ENCODE peak calls at places on chromosomes 13 and 19, in nine cellular contexts. One of them, this sample, is unnamed.

GRCh38 chr13:84609716-84610115 is 727.4 kb upstream of the SLITRK1 start:
- DNase-seq in GM12865: no peak
- DNase-seq in BJ: no peak
- DNase-seq in fibroblast of pulmonary artery: peak
- DNase-seq in neural progenitor cell: no peak
- DNase-seq in endothelial cell of umbilical vein: no peak
- DNase-seq in left ventricle myocardium inferior: no peak
- DNase-seq in left lung: no peak
- DNase-seq in ovary: no peak
- DNase-seq in this sample: peak

GRCh38 chr19:30480097-30480496 is 107.9 kb downstream of the ZNF536 start:
- DNase-seq in GM12865: no peak
- DNase-seq in BJ: no peak
- DNase-seq in fibroblast of pulmonary artery: no peak
- DNase-seq in neural progenitor cell: no peak
- DNase-seq in endothelial cell of umbilical vein: no peak
- DNase-seq in left ventricle myocardium inferior: no peak
- DNase-seq in left lung: no peak
- DNase-seq in ovary: no peak
- DNase-seq in this sample: no peak

GRCh38 chr13:50635504-50635903 is 208.0 kb downstream of the DLEU7 start:
- DNase-seq in GM12865: peak
- DNase-seq in BJ: no peak
- DNase-seq in fibroblast of pulmonary artery: peak
- DNase-seq in neural progenitor cell: no peak
- DNase-seq in endothelial cell of umbilical vein: no peak
- DNase-seq in left ventricle myocardium inferior: no peak
- DNase-seq in left lung: peak
- DNase-seq in ovary: no peak
- DNase-seq in this sample: no peak

GRCh38 chr13:59088716-59089115 is 1075.0 kb downstream of the DIAPH3 start:
- DNase-seq in GM12865: no peak
- DNase-seq in BJ: no peak
- DNase-seq in fibroblast of pulmonary artery: peak
- DNase-seq in neural progenitor cell: no peak
- DNase-seq in endothelial cell of umbilical vein: peak
- DNase-seq in left ventricle myocardium inferior: no peak
- DNase-seq in left lung: no peak
- DNase-seq in ovary: no peak
- DNase-seq in this sample: peak

GRCh38 chr13:90445179-90445578 is 902.3 kb upstream of the MIR17HG start:
- DNase-seq in GM12865: no peak
- DNase-seq in BJ: peak
- DNase-seq in fibroblast of pulmonary artery: peak
- DNase-seq in neural progenitor cell: peak
- DNase-seq in endothelial cell of umbilical vein: peak
- DNase-seq in left ventricle myocardium inferior: no peak
- DNase-seq in left lung: no peak
- DNase-seq in ovary: no peak
- DNase-seq in this sample: peak

GRCh38 chr13:44719857-44720671 is 143.9 kb upstream of the TSC22D1 start:
- DNase-seq in GM12865: no peak
- DNase-seq in BJ: peak
- DNase-seq in fibroblast of pulmonary artery: peak
- DNase-seq in neural progenitor cell: no peak
- DNase-seq in endothelial cell of umbilical vein: peak
- DNase-seq in left ventricle myocardium inferior: no peak
- DNase-seq in left lung: no peak
- DNase-seq in ovary: no peak
- DNase-seq in this sample: peak

GRCh38 chr19:34145741-34146202 is 26.5 kb upstream of the LSM14A start:
- DNase-seq in GM12865: peak
- DNase-seq in BJ: no peak
- DNase-seq in fibroblast of pulmonary artery: peak
- DNase-seq in neural progenitor cell: peak
- DNase-seq in endothelial cell of umbilical vein: peak
- DNase-seq in left ventricle myocardium inferior: no peak
- DNase-seq in left lung: no peak
- DNase-seq in ovary: peak
- DNase-seq in this sample: peak

GRCh38 chr19:29567366-29567915 is 38.6 kb upstream of the POP4 start:
- DNase-seq in GM12865: no peak
- DNase-seq in BJ: no peak
- DNase-seq in fibroblast of pulmonary artery: no peak
- DNase-seq in neural progenitor cell: no peak
- DNase-seq in endothelial cell of umbilical vein: no peak
- DNase-seq in left ventricle myocardium inferior: no peak
- DNase-seq in left lung: no peak
- DNase-seq in ovary: no peak
- DNase-seq in this sample: no peak

GRCh38 chr19:54473071-54473941 is at the start of gene CDC42EP5:
- DNase-seq in GM12865: no peak
- DNase-seq in BJ: peak
- DNase-seq in fibroblast of pulmonary artery: peak
- DNase-seq in neural progenitor cell: peak
- DNase-seq in endothelial cell of umbilical vein: peak
- DNase-seq in left ventricle myocardium inferior: peak
- DNase-seq in left lung: peak
- DNase-seq in ovary: peak
- DNase-seq in this sample: peak

GRCh38 chr13:28468520-28468915 is 26.4 kb downstream of the FLT1 start:
- DNase-seq in GM12865: no peak
- DNase-seq in BJ: no peak
- DNase-seq in fibroblast of pulmonary artery: no peak
- DNase-seq in neural progenitor cell: no peak
- DNase-seq in endothelial cell of umbilical vein: no peak
- DNase-seq in left ventricle myocardium inferior: no peak
- DNase-seq in left lung: no peak
- DNase-seq in ovary: no peak
- DNase-seq in this sample: no peak

GRCh38 chr19:56174086-56174485 is 1.7 kb upstream of the GALP start:
- DNase-seq in GM12865: no peak
- DNase-seq in BJ: no peak
- DNase-seq in fibroblast of pulmonary artery: no peak
- DNase-seq in neural progenitor cell: peak
- DNase-seq in endothelial cell of umbilical vein: no peak
- DNase-seq in left ventricle myocardium inferior: no peak
- DNase-seq in left lung: no peak
- DNase-seq in ovary: no peak
- DNase-seq in this sample: no peak

GRCh38 chr13:59112375-59112774 is 1051.4 kb downstream of the DIAPH3 start:
- DNase-seq in GM12865: no peak
- DNase-seq in BJ: peak
- DNase-seq in fibroblast of pulmonary artery: peak
- DNase-seq in neural progenitor cell: peak
- DNase-seq in endothelial cell of umbilical vein: peak
- DNase-seq in left ventricle myocardium inferior: no peak
- DNase-seq in left lung: no peak
- DNase-seq in ovary: no peak
- DNase-seq in this sample: peak

GRCh38 chr19:14167013-14167593 is 30.7 kb upstream of the ASF1B start:
- DNase-seq in GM12865: no peak
- DNase-seq in BJ: no peak
- DNase-seq in fibroblast of pulmonary artery: no peak
- DNase-seq in neural progenitor cell: no peak
- DNase-seq in endothelial cell of umbilical vein: no peak
- DNase-seq in left ventricle myocardium inferior: no peak
- DNase-seq in left lung: no peak
- DNase-seq in ovary: no peak
- DNase-seq in this sample: no peak

GRCh38 chr19:14166448-14166847 is 30.1 kb upstream of the ASF1B start:
- DNase-seq in GM12865: no peak
- DNase-seq in BJ: no peak
- DNase-seq in fibroblast of pulmonary artery: no peak
- DNase-seq in neural progenitor cell: no peak
- DNase-seq in endothelial cell of umbilical vein: no peak
- DNase-seq in left ventricle myocardium inferior: no peak
- DNase-seq in left lung: no peak
- DNase-seq in ovary: no peak
- DNase-seq in this sample: no peak

GRCh38 chr19:14168259-14168972 is 32.0 kb upstream of the ASF1B start:
- DNase-seq in GM12865: no peak
- DNase-seq in BJ: no peak
- DNase-seq in fibroblast of pulmonary artery: no peak
- DNase-seq in neural progenitor cell: no peak
- DNase-seq in endothelial cell of umbilical vein: no peak
- DNase-seq in left ventricle myocardium inferior: no peak
- DNase-seq in left lung: no peak
- DNase-seq in ovary: no peak
- DNase-seq in this sample: no peak

GRCh38 chr19:14168993-14169392 is 32.6 kb upstream of the ASF1B start:
- DNase-seq in GM12865: no peak
- DNase-seq in BJ: no peak
- DNase-seq in fibroblast of pulmonary artery: no peak
- DNase-seq in neural progenitor cell: no peak
- DNase-seq in endothelial cell of umbilical vein: no peak
- DNase-seq in left ventricle myocardium inferior: no peak
- DNase-seq in left lung: no peak
- DNase-seq in ovary: no peak
- DNase-seq in this sample: no peak

GRCh38 chr19:14167594-14168138 is 31.3 kb upstream of the ASF1B start:
- DNase-seq in GM12865: no peak
- DNase-seq in BJ: no peak
- DNase-seq in fibroblast of pulmonary artery: no peak
- DNase-seq in neural progenitor cell: no peak
- DNase-seq in endothelial cell of umbilical vein: no peak
- DNase-seq in left ventricle myocardium inferior: no peak
- DNase-seq in left lung: no peak
- DNase-seq in ovary: no peak
- DNase-seq in this sample: no peak
- H3K4me3 ChIP-seq in GM12865: no peak
- H3K4me3 ChIP-seq in BJ: no peak
- H3K4me3 ChIP-seq in fibroblast of pulmonary artery: no peak
- H3K4me3 ChIP-seq in neural progenitor cell: no peak
- H3K4me3 ChIP-seq in endothelial cell of umbilical vein: no peak
- H3K4me3 ChIP-seq in left ventricle myocardium inferior: peak
- H3K4me3 ChIP-seq in left lung: no peak
- H3K4me3 ChIP-seq in ovary: no peak
- H3K4me3 ChIP-seq in this sample: no peak

DNA sequence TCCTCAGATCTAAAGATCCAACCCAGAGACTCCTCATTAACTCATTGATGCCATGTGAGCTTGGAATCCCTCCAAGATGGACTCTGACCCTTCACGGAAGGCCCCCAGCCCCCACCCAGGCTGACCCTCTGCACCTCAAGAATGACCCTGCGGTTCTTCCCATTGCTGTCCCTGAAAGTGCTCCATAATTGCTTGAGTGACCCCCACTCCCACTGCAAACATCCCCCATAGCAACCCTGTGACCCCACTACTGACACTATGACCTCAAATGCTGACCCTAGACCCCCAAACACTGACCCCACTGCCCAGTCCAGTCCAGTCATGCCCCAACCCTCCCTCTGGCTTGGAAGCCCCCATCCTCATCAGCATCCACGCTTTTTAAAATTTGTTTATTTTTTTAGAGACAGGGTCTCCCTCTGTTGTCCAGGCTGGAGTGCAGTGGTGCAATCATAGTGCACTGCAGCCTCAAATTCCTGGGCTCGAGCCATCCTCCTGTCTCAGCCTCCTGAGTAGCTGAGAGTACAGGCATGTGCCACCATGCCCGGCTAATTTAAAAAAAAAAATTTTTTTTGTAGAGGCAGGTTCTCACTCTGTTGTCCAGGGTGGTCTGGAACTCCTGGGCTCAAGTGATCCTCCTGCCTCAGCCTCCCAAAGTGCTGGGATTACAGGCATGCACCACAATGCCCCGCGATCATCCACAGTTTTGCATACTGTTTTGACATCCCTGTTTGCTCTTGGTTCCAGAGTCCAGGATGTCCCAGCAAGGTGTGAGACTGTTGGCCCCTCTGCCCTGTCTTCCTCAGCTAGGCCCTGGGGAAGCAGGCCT is 855 bp downstream of the LYL1 start:
- DNase-seq in GM12865: no peak
- DNase-seq in BJ: no peak
- DNase-seq in fibroblast of pulmonary artery: no peak
- DNase-seq in neural progenitor cell: no peak
- DNase-seq in endothelial cell of umbilical vein: no peak
- DNase-seq in left ventricle myocardium inferior: no peak
- DNase-seq in left lung: no peak
- DNase-seq in ovary: peak
- DNase-seq in this sample: no peak
- TF ChIP-seq CTCF in GM12865: no peak
- TF ChIP-seq CTCF in BJ: no peak
- TF ChIP-seq CTCF in fibroblast of pulmonary artery: no peak
- TF ChIP-seq CTCF in neural progenitor cell: no peak
- TF ChIP-seq CTCF in endothelial cell of umbilical vein: no peak
- TF ChIP-seq CTCF in left ventricle myocardium inferior: no peak
- TF ChIP-seq CTCF in left lung: no peak
- TF ChIP-seq CTCF in ovary: no peak
- TF ChIP-seq CTCF in this sample: no peak

GRCh38 chr13:32535140-32535539 is 3.5 kb downstream of the N4BP2L2 start:
- DNase-seq in GM12865: no peak
- DNase-seq in BJ: no peak
- DNase-seq in fibroblast of pulmonary artery: no peak
- DNase-seq in neural progenitor cell: no peak
- DNase-seq in endothelial cell of umbilical vein: no peak
- DNase-seq in left ventricle myocardium inferior: no peak
- DNase-seq in left lung: no peak
- DNase-seq in ovary: no peak
- DNase-seq in this sample: no peak
- H3K4me3 ChIP-seq in GM12865: peak
- H3K4me3 ChIP-seq in BJ: no peak
- H3K4me3 ChIP-seq in fibroblast of pulmonary artery: no peak
- H3K4me3 ChIP-seq in neural progenitor cell: no peak
- H3K4me3 ChIP-seq in endothelial cell of umbilical vein: no peak
- H3K4me3 ChIP-seq in left ventricle myocardium inferior: peak
- H3K4me3 ChIP-seq in left lung: no peak
- H3K4me3 ChIP-seq in ovary: no peak
- H3K4me3 ChIP-seq in this sample: no peak

DNA sequence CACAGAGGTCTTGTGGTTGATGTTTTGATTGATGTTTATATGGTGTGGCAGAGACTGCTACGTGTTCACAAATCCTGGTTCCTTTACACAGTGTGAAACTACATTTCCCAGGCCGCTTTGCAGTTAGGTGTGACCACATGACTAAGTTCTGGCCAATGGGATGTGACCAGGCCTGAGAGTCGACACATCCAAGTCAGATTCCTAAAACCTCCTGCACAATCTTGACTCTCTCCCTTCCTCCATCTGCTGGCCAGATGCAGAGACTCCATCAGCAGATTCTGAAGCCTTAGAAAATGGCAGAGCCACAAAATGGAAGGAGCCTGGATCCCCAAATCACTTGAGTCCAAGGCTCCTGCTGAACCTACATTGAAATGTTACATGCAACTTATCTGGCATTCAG is 12.6 kb downstream of the CD37 start:
- DNase-seq in GM12865: peak
- DNase-seq in BJ: peak
- DNase-seq in fibroblast of pulmonary artery: peak
- DNase-seq in neural progenitor cell: peak
- DNase-seq in endothelial cell of umbilical vein: peak
- DNase-seq in left ventricle myocardium inferior: no peak
- DNase-seq in left lung: no peak
- DNase-seq in ovary: no peak
- DNase-seq in this sample: peak
- TF ChIP-seq CTCF in GM12865: no peak
- TF ChIP-seq CTCF in BJ: peak
- TF ChIP-seq CTCF in fibroblast of pulmonary artery: peak
- TF ChIP-seq CTCF in neural progenitor cell: peak
- TF ChIP-seq CTCF in endothelial cell of umbilical vein: no peak
- TF ChIP-seq CTCF in left ventricle myocardium inferior: no peak
- TF ChIP-seq CTCF in left lung: no peak
- TF ChIP-seq CTCF in ovary: no peak
- TF ChIP-seq CTCF in this sample: peak